ENCODE peak calls at places on chromosomes 13 and 19, in five cellular contexts. E, V, J, U and B are unnamed samples.

GRCh38 chr13:30338331-30338851 is 31.0 kb upstream of the KATNAL1 start:
- DNase-seq in E (no peak), U (no peak), J (no peak), V (peak; percentile 23), B (no peak)

GRCh38 chr13:57632276-57633140 is 964 bp downstream of the PCDH17 start:
- DNase-seq in U (no peak), V (no peak), J (no peak), E (no peak), B (peak; percentile 61)

GRCh38 chr19:45405435-45406164 is 731 bp upstream of the PPP1R13L start:
- DNase-seq in E (peak; percentile 93), V (peak; percentile 80), J (peak; percentile 91), U (peak; percentile 75), B (peak; percentile 86)

GRCh38 chr19:17092696-17093095 is 17.1 kb downstream of the MYO9B start:
- DNase-seq in E (no peak), J (no peak), U (no peak), V (no peak), B (no peak)

GRCh38 chr13:54599413-54599812 is 1570.8 kb downstream of the OLFM4 start:
- DNase-seq in U (no peak), J (no peak), E (no peak), V (no peak), B (no peak)

GRCh38 chr19:45047188-45047797 is 8.4 kb downstream of the CLASRP start:
- DNase-seq in J (no peak), E (no peak), V (no peak), U (no peak), B (no peak)

GRCh38 chr19:36577271-36577996 is 4.3 kb upstream of the ZNF529 start:
- DNase-seq in U (no peak), J (no peak), V (no peak), E (no peak), B (no peak)

GRCh38 chr19:2315818-2316353 is 7.9 kb upstream of the LINGO3 start:
- DNase-seq in J (peak; percentile 72), V (peak; percentile 56), E (peak; percentile 74), U (no peak), B (peak; percentile 82)

GRCh38 chr19:41225238-41226052 is 6.4 kb downstream of the AXL start:
- DNase-seq in V (peak; percentile 100), J (peak; percentile 37), E (peak; percentile 50), U (no peak), B (no peak)

GRCh38 chr13:40220299-40220935 is 446.0 kb downstream of the FOXO1 start:
- DNase-seq in V (no peak), U (no peak), E (no peak), J (no peak), B (no peak)

GRCh38 chr19:42198676-42199439 is 18.6 kb downstream of the DEDD2 start:
- DNase-seq in V (no peak), E (no peak), J (peak; percentile 54), U (peak; percentile 55), B (no peak)

GRCh38 chr13:110444226-110444653 is 117.3 kb downstream of the RAB20 start:
- DNase-seq in J (no peak), E (no peak), U (no peak), V (peak; percentile 20), B (no peak)

GRCh38 chr13:99417821-99418662 is 83.2 kb upstream of the TM9SF2 start:
- DNase-seq in U (no peak), E (no peak), J (no peak), V (no peak), B (no peak)

GRCh38 chr13:110443633-110444225 is 117.8 kb downstream of the RAB20 start:
- DNase-seq in J (no peak), E (no peak), U (no peak), V (no peak), B (no peak)

GRCh38 chr13:40631605-40632004 is 34.8 kb downstream of the FOXO1 start:
- DNase-seq in U (no peak), E (no peak), J (no peak), V (no peak), B (no peak)

GRCh38 chr13:21011378-21011777 is 50.0 kb downstream of the LATS2 start:
- DNase-seq in U (no peak), J (no peak), E (no peak), V (no peak), B (no peak)

GRCh38 chr13:75533866-75534265 is 3.8 kb downstream of the COMMD6 start:
- DNase-seq in E (no peak), V (no peak), J (no peak), U (no peak), B (no peak)

GRCh38 chr13:73900591-73900990 is 233.6 kb downstream of the KLF12 start:
- DNase-seq in V (no peak), U (no peak), J (no peak), E (no peak), B (no peak)

GRCh38 chr19:33161201-33161600 is 29.3 kb downstream of the WDR88 start:
- DNase-seq in U (no peak), V (no peak), E (no peak), J (no peak), B (no peak)

GRCh38 chr13:50388481-50388880 is 373.2 kb downstream of the KCNRG start:
- DNase-seq in V (no peak), E (no peak), J (no peak), U (no peak), B (no peak)

GRCh38 chr13:80840313-80840976 is 499.5 kb upstream of the SPRY2 start:
- DNase-seq in U (no peak), J (no peak), V (no peak), E (no peak), B (no peak)

GRCh38 chr13:26910754-26911465 is 150.3 kb upstream of the GPR12 start:
- DNase-seq in E (no peak), U (no peak), V (no peak), J (no peak), B (no peak)

GRCh38 chr13:28579334-28579733 is 79.6 kb upstream of the POMP start:
- DNase-seq in J (no peak), E (no peak), U (no peak), V (no peak), B (no peak)

GRCh38 chr19:15180451-15181390 is 20.1 kb downstream of the NOTCH3 start:
- DNase-seq in E (peak; percentile 60), V (no peak), J (peak; percentile 54), U (no peak), B (no peak)

GRCh38 chr19:39270091-39270871 is 2.1 kb downstream of the IFNL2 start:
- DNase-seq in J (no peak), U (no peak), E (no peak), V (peak; percentile 40), B (no peak)

GRCh38 chr13:101298517-101298916 is 117.8 kb downstream of the NALCN start:
- DNase-seq in E (no peak), J (no peak), V (no peak), U (no peak), B (no peak)

GRCh38 chr19:35938282-35939224 is 2.4 kb downstream of the LRFN3 start:
- DNase-seq in J (no peak), V (no peak), E (no peak), U (no peak), B (no peak)

GRCh38 chr13:52945348-52945747 is 83.3 kb upstream of the OLFM4 start:
- DNase-seq in U (no peak), J (no peak), E (no peak), V (no peak), B (no peak)

GRCh38 chr13:51328488-51328887 is 11.0 kb upstream of the SERPINE3 start:
- DNase-seq in U (no peak), V (no peak), E (no peak), J (no peak), B (no peak)

GRCh38 chr13:67383358-67383757 is 153.2 kb upstream of the PCDH9 start:
- DNase-seq in E (no peak), V (peak; percentile 17), U (no peak), J (no peak), B (no peak)

GRCh38 chr19:41934849-41935374 is 6.7 kb upstream of the ERFL start:
- DNase-seq in V (peak; percentile 49), E (peak; percentile 76), U (peak; percentile 71), J (peak; percentile 84), B (peak; percentile 94)

GRCh38 chr13:31946091-31946770 is 85.3 kb upstream of the FRY start:
- DNase-seq in V (peak; percentile 29), E (no peak), J (no peak), U (no peak), B (no peak)

GRCh38 chr19:14114854-14115253 is 2.7 kb downstream of the PRKACA start:
- DNase-seq in E (peak; percentile 54), J (peak; percentile 77), U (peak; percentile 34), V (no peak), B (peak; percentile 72)

GRCh38 chr19:3065675-3066357 is 3.5 kb upstream of the TLE5 start:
- DNase-seq in E (no peak), J (peak; percentile 68), U (no peak), V (no peak), B (no peak)

GRCh38 chr13:72397265-72397664 is 330.2 kb downstream of the MZT1 start:
- DNase-seq in V (no peak), U (no peak), E (no peak), J (no peak), B (no peak)

GRCh38 chr13:28035146-28035782 is 46.8 kb upstream of the URAD start:
- DNase-seq in E (peak; percentile 30), V (peak; percentile 13), J (no peak), U (no peak), B (no peak)

GRCh38 chr13:22076658-22077057 is 405.8 kb downstream of the FGF9 start:
- DNase-seq in E (no peak), J (no peak), U (no peak), V (no peak), B (no peak)

GRCh38 chr19:10111405-10111811 is at the start of gene P2RY11:
- DNase-seq in E (no peak), U (no peak), V (no peak), J (peak; percentile 34), B (no peak)